ENCODE peak calls at places on chromosomes 12 and 14, in four cellular contexts. M is HEK293T, R is K562, V is HepG2. W is an unnamed sample.

GRCh38 chr12:118960865-118961264 is 20.5 kb upstream of the SRRM4 start:
- DNase-seq in R (no peak), V (no peak), M (no peak), W (no peak)

GRCh38 chr12:29242921-29243431 is 93.9 kb downstream of the FAR2 start:
- DNase-seq in V (no peak), M (no peak), R (no peak), W (no peak)

GRCh38 chr12:7937867-7938506 is 2.0 kb upstream of the SLC2A3 start:
- DNase-seq in M (no peak), V (no peak), R (peak), W (no peak)

GRCh38 chr12:56115329-56115728 is 1.1 kb upstream of the RPL41 start:
- DNase-seq in V (no peak), M (no peak), R (no peak), W (no peak)

GRCh38 chr14:82626156-82627055 is 1092.8 kb upstream of the SEL1L start:
- DNase-seq in M (no peak), V (no peak), R (no peak), W (no peak)

GRCh38 chr14:65211341-65211987 is 109.1 kb upstream of the MAX start:
- DNase-seq in M (no peak), R (no peak), V (peak), W (no peak)

GRCh38 chr12:98572010-98572409 is 21.5 kb upstream of the SLC25A3 start:
- DNase-seq in R (peak), V (peak), M (peak), W (no peak)

GRCh38 chr14:58656671-58657411 is 19.1 kb downstream of the DACT1 start:
- DNase-seq in R (no peak), M (no peak), V (no peak), W (no peak)

GRCh38 chr14:93295541-93296220 is 37.2 kb downstream of the BTBD7 start:
- DNase-seq in M (no peak), V (no peak), R (no peak), W (no peak)

GRCh38 chr14:54672688-54673087 is 105.8 kb downstream of the SAMD4A start:
- DNase-seq in V (no peak), R (no peak), M (no peak), W (no peak)

GRCh38 chr14:31360919-31361662 is 59.3 kb downstream of the HEATR5A start:
- DNase-seq in V (no peak), M (no peak), R (no peak), W (no peak)

GRCh38 chr14:53491256-53491905 is 338.3 kb upstream of the DDHD1 start:
- DNase-seq in R (no peak), M (no peak), V (no peak), W (no peak)
- TF ChIP-seq ELF4 in R (no peak), M (no peak), V (no peak), W (no peak)

GRCh38 chr12:23561536-23561935 is 387.9 kb downstream of the SOX5 start:
- DNase-seq in R (no peak), M (no peak), V (no peak), W (no peak)

GRCh38 chr12:23566133-23566532 is 383.3 kb downstream of the SOX5 start:
- DNase-seq in R (no peak), M (no peak), V (no peak), W (no peak)

GRCh38 chr12:23569388-23569787 is 380.1 kb downstream of the SOX5 start:
- DNase-seq in R (no peak), M (no peak), V (no peak), W (no peak)

GRCh38 chr12:23560611-23561010 is 388.9 kb downstream of the SOX5 start:
- DNase-seq in R (no peak), M (no peak), V (no peak), W (no peak)

DNA sequence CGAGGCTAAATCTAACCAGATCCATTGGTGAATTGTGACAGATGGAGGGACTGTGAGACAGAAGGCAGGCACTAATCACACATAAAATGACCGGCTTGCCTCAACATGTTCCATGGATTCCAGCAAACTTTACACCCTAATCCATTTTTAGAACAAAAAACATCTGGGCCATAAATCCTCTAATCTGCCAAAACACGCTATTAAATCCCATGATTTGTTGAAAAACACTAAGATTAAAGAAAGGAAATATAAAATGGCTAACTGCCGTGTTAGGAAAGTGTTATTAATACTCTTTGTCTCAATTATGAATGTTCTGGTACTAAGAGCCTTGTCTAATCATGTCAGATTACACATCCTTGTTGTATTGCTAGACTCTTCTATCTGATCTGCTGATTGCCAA is 385.0 kb downstream of the SOX5 start:
- DNase-seq in V (no peak), M (peak), R (no peak), W (no peak)
- TF ChIP-seq ELF4 in V (no peak), M (no peak), R (no peak), W (no peak)

GRCh38 chr14:72614891-72615410 is 278.9 kb downstream of the DPF3 start:
- DNase-seq in M (no peak), R (no peak), V (no peak), W (no peak)

GRCh38 chr14:72616811-72617210 is 277.1 kb downstream of the DPF3 start:
- DNase-seq in R (no peak), V (no peak), M (no peak), W (no peak)

GRCh38 chr14:72615511-72616121 is 278.3 kb downstream of the DPF3 start:
- DNase-seq in M (no peak), R (no peak), V (no peak), W (no peak)

GRCh38 chr14:72617391-72618011 is 276.4 kb downstream of the DPF3 start:
- DNase-seq in R (no peak), V (no peak), M (no peak), W (no peak)

DNA sequence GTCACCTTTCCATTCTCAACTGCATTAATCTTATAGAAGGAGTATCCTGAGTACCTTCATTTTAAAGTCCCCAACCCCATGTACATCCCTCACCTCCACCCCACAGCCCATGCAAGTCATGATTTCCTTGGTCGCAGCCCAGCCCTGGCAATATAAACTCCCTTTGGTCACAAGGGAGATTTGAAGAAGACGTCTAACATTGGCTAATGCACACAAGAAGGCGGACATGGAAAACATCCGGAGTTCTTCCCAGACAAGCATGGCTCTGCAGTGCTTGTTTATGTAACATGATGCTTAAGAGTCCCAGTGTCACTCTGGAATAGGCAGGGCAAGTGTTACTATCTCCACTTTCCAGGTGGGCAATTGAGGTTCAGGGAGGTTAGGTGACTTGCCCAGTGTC is 277.6 kb downstream of the DPF3 start:
- DNase-seq in M (no peak), V (no peak), R (no peak), W (no peak)
- TF ChIP-seq ELF4 in M (no peak), V (no peak), R (no peak), W (no peak)

GRCh38 chr12:107760207-107760816 is 625 bp downstream of the PRDM4 start:
- DNase-seq in R (no peak), M (peak), V (peak), W (peak)

GRCh38 chr12:107760817-107761501 is at the start of gene PRDM4:
- DNase-seq in R (peak), V (peak), M (peak), W (peak)

GRCh38 chr12:107759410-107759809 is 1.5 kb downstream of the PRDM4 start:
- DNase-seq in M (peak), V (peak), R (peak), W (no peak)

GRCh38 chr12:107762874-107763273 is 1.9 kb upstream of the PRDM4 start:
- DNase-seq in V (no peak), R (no peak), M (no peak), W (no peak)

GRCh38 chr12:107761502-107761904 is 566 bp upstream of the PRDM4 start:
- DNase-seq in M (peak), R (no peak), V (no peak), W (no peak)
- TF ChIP-seq ELF4 in M (no peak), R (no peak), V (no peak), W (no peak)

DNA sequence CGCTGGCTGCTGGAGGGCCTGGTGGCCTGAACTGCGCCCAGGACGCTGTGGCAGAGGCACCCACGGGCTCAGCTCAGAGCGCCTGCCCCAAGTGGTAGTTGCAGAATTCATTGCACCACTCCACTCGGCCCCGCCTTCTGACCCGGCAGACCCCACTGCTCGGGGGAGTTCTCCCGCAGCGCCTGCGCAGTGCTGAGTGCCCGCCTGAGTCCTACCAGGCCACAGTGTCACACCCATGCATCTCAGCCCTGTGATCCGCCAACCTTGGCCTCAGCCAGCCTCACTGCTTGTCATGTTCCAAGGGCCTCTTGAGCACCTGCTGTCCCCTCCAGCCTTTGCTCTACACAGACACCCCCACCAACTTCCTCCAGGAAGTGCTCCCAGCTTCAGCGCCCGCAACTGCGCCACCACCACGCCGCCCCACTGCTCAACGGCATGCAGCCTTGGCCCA is 12.2 kb downstream of the DEGS2 start:
- DNase-seq in V (no peak), M (no peak), R (no peak), W (no peak)
- TF ChIP-seq ELF4 in V (no peak), M (no peak), R (no peak), W (no peak)

GRCh38 chr12:132872073-132872855 is 15.1 kb downstream of the CHFR start:
- DNase-seq in M (no peak), R (no peak), V (no peak), W (no peak)

GRCh38 chr12:132874175-132874574 is 13.2 kb downstream of the CHFR start:
- DNase-seq in R (no peak), V (no peak), M (no peak), W (no peak)

GRCh38 chr12:132873724-132874123 is 13.7 kb downstream of the CHFR start:
- DNase-seq in M (no peak), R (peak), V (no peak), W (no peak)

GRCh38 chr12:132869551-132869950 is 17.9 kb downstream of the CHFR start:
- DNase-seq in R (no peak), V (no peak), M (no peak), W (no peak)

DNA sequence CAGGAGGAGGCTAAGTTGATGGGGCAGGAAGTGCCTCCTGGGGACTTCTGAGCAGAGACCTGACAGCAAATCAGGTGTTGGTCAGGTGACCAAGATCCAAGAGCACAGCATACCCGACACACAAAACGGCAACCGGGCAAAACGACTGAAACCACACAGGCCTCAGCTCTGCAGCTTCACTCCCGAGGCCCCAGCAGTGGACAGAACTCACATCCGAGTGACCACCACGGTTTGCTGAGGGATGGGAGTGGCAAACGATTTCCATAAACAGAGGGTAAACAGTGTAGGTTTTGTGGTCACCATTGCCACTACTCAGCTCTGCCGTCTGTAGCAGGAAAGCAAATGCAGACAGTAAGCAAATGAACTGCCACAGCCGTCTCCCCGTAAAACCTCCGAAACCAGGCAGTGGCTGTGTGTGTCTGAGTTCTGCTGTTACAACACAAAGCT is 14.4 kb downstream of the CHFR start:
- DNase-seq in M (no peak), R (no peak), V (no peak), W (no peak)
- TF ChIP-seq ELF4 in M (no peak), R (no peak), V (no peak), W (no peak)

GRCh38 chr12:6367969-6368892 is 7.1 kb downstream of the SCNN1A start:
- DNase-seq in V (no peak), M (no peak), R (no peak), W (no peak)

GRCh38 chr12:6369916-6370575 is 5.3 kb downstream of the SCNN1A start:
- DNase-seq in R (no peak), M (no peak), V (no peak), W (no peak)

GRCh38 chr12:6368906-6369525 is 6.3 kb downstream of the SCNN1A start:
- DNase-seq in R (no peak), V (no peak), M (no peak), W (no peak)

GRCh38 chr12:6370576-6370935 is 4.8 kb downstream of the SCNN1A start:
- DNase-seq in R (no peak), M (no peak), V (no peak), W (no peak)

DNA sequence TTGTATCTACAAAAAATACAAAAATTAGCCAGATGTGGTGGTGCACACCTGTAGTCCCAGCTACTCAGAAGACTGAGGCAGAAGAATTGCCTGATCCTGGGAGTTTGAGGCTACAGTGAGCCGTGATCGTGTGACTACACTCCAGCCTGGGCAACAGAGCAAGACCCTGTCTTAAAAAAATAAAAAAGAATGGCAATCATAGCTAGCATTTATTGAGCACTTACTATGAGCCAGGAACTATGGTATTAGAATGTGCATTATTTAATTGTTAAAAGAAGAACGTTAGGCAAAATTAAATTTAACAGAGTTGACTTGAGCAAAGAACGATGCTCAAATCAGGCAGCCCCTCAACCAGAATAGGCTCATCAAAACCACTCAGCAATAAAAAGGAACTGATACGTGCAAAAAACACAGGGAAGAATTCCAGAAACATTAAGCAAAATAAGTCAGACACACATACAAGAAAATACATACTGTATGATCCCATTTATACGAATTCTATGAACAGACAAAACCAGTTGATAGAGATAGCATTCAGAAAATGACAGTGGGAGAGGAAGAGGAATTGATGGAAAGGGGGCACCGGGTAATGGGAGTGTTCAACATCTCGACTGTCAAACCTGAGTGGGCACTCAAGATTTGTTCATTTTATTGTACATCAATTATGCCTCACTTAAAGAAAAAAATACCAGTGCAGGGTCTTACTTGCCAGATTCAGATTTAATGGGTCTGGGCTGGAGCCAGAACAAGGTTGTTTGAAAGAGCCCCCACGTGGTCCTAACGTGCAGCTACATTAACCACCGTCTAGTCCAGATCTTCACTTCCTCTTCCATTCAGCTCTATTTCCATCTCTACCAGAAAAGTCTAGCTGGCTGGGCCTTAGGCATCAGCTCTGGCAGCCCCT is 8.0 kb downstream of the SCNN1A start:
- DNase-seq in R (no peak), V (peak), M (peak), W (no peak)
- TF ChIP-seq ELF4 in R (no peak), V (no peak), M (no peak), W (no peak)

W was measured in WTC11.